ENCODE peak calls at places on chromosomes 4 and X, in six cellular contexts. O is stimulated activated CD4-positive, alpha-beta T cell treated with anti-CD3 and anti-CD28 coated beads, Interleukin-4, amount 100 ng/mL, for 4 hours; P is activated CD4-positive, alpha-beta T cell treated with anti-CD3 and anti-CD28 coated beads, Interleukin-2, amount 10 ng/mL, durations not matched to agents 7 days and 5 days; N is fibroblast of the aortic adventitia; Z is lung; I is naive thymus-derived CD4-positive, alpha-beta T cell. E is an unnamed sample.
A peak's percentile ranks its signal among the peaks of the same experiment; 100 is the strongest.

GRCh38 chr4:13990596-13991589 is 363.4 kb upstream of the BOD1L1 start:
- DNase-seq in N (peak; percentile 40), I (no peak), P (no peak), O (no peak), Z (no peak), E (no peak)

GRCh38 chr4:72896515-72896914 is 173.0 kb downstream of the COX18 start:
- DNase-seq in N (peak; percentile 96), P (no peak), Z (no peak), I (no peak), O (no peak), E (no peak)

GRCh38 chr4:76989391-76990061 is 40.0 kb downstream of the SEPTIN11 start:
- DNase-seq in Z (no peak), O (peak; percentile 40), N (no peak), P (peak; percentile 69), I (peak; percentile 83), E (no peak)

GRCh38 chrX:31297881-31298280 is 226.0 kb upstream of the FTHL17 start:
- DNase-seq in O (no peak), P (no peak), I (no peak), N (no peak), Z (no peak), E (no peak)

GRCh38 chrX:45598841-45599240 is 398.2 kb upstream of the DIPK2B start:
- DNase-seq in I (no peak), Z (no peak), P (no peak), N (peak; percentile 46), O (no peak), E (no peak)

GRCh38 chrX:7119927-7120577 is 27.5 kb upstream of the STS start:
- DNase-seq in I (no peak), P (no peak), O (no peak), N (no peak), Z (no peak), E (no peak)

GRCh38 chr4:162497564-162498167 is 333.9 kb upstream of the FSTL5 start:
- DNase-seq in N (peak; percentile 61), O (no peak), I (peak; percentile 43), Z (no peak), P (peak; percentile 28), E (peak; percentile 24)

GRCh38 chr4:17347445-17347844 is 164.4 kb downstream of the QDPR start:
- DNase-seq in P (peak; percentile 51), N (peak; percentile 65), O (peak; percentile 27), I (peak; percentile 34), Z (no peak), E (peak; percentile 40)

GRCh38 chr4:1310796-1311715 is 21.4 kb downstream of the MAEA start:
- DNase-seq in Z (no peak), I (no peak), P (peak; percentile 25), N (no peak), O (no peak), E (no peak)

GRCh38 chr4:80219301-80220025 is 22.2 kb downstream of the PRDM8 start:
- DNase-seq in Z (no peak), I (no peak), O (no peak), N (peak; percentile 56), P (no peak), E (no peak)

GRCh38 chrX:37854148-37854547 is 6.8 kb upstream of the DYNLT3 start:
- DNase-seq in O (no peak), I (no peak), P (no peak), Z (no peak), N (no peak), E (no peak)

GRCh38 chr4:128958194-128958593 is 135.1 kb downstream of the SCLT1 start:
- DNase-seq in Z (no peak), O (no peak), P (no peak), N (no peak), I (peak; percentile 0), E (no peak)

GRCh38 chr4:1277667-1278335 is 11.9 kb upstream of the MAEA start:
- DNase-seq in O (no peak), I (no peak), N (no peak), P (peak; percentile 20), Z (no peak), E (no peak)

GRCh38 chr4:38004062-38004461 is 43.9 kb downstream of the PTTG2 start:
- DNase-seq in N (peak; percentile 29), O (no peak), I (no peak), P (no peak), Z (no peak), E (no peak)

GRCh38 chr4:153115322-153116100 is 88.7 kb upstream of the TRIM2 start:
- DNase-seq in O (peak; percentile 78), Z (peak; percentile 39), P (peak; percentile 90), I (peak; percentile 92), N (peak; percentile 64), E (peak; percentile 38)

GRCh38 chr4:72817012-72817411 is 248.0 kb upstream of the ADAMTS3 start:
- DNase-seq in O (no peak), I (no peak), N (peak; percentile 59), Z (no peak), P (no peak), E (no peak)

GRCh38 chr4:77172336-77172735 is 15.3 kb downstream of the CCNG2 start:
- DNase-seq in N (peak; percentile 78), Z (no peak), I (no peak), O (no peak), P (no peak), E (no peak)

GRCh38 chrX:140503230-140503585 is 1.7 kb downstream of the SOX3 start:
- DNase-seq in Z (no peak), O (no peak), N (no peak), P (no peak), I (no peak), E (no peak)

GRCh38 chr4:47442980-47443379 is 20.5 kb downstream of the COMMD8 start:
- DNase-seq in P (no peak), Z (no peak), O (no peak), N (no peak), I (no peak), E (no peak)

GRCh38 chr4:110068248-110068647 is 130.2 kb downstream of the ELOVL6 start:
- DNase-seq in O (no peak), I (no peak), P (no peak), N (no peak), Z (no peak), E (no peak)

GRCh38 chr4:4170596-4171150 is 56.1 kb downstream of the OTOP1 start:
- DNase-seq in Z (no peak), I (no peak), O (no peak), N (no peak), P (no peak), E (no peak)

GRCh38 chrX:19212037-19212436 is 89.8 kb upstream of the ADGRG2 start:
- DNase-seq in Z (no peak), I (no peak), O (no peak), N (no peak), P (no peak), E (no peak)

GRCh38 chrX:69991685-69992084 is 58.1 kb downstream of the AWAT2 start:
- DNase-seq in O (no peak), P (no peak), N (no peak), Z (no peak), I (no peak), E (no peak)

GRCh38 chrX:71911023-71911730 is 532 bp downstream of the NHSL2 start:
- DNase-seq in I (peak; percentile 14), Z (no peak), O (peak; percentile 15), P (peak; percentile 6), N (no peak), E (no peak)

GRCh38 chr4:647481-647880 is 22.1 kb downstream of the PDE6B start:
- DNase-seq in N (no peak), Z (no peak), I (no peak), P (no peak), O (no peak), E (no peak)

GRCh38 chr4:138672393-138672976 is 343.1 kb upstream of the NOCT start:
- DNase-seq in P (no peak), O (no peak), I (no peak), Z (no peak), N (no peak), E (no peak)

GRCh38 chrX:138885886-138886285 is 174.4 kb upstream of the FGF13 start:
- DNase-seq in N (peak; percentile 54), Z (no peak), P (no peak), O (no peak), I (no peak), E (no peak)

GRCh38 chrX:11351375-11352295 is 58.4 kb downstream of the AMELX start:
- DNase-seq in O (no peak), N (peak; percentile 72), Z (no peak), I (no peak), P (no peak), E (no peak)

GRCh38 chr4:87353592-87353991 is 30.9 kb upstream of the HSD17B13 start:
- DNase-seq in N (peak; percentile 85), I (peak; percentile 41), O (peak; percentile 1), P (peak; percentile 65), Z (peak; percentile 43), E (peak; percentile 67)

GRCh38 chr4:44632733-44633132 is 18.7 kb downstream of the YIPF7 start:
- DNase-seq in Z (no peak), P (no peak), I (no peak), O (no peak), N (no peak), E (no peak)

GRCh38 chrX:70508296-70508911 is 63.8 kb downstream of the DLG3 start:
- DNase-seq in I (no peak), O (no peak), N (peak; percentile 2), P (no peak), Z (no peak), E (peak; percentile 55)

GRCh38 chr4:55568905-55569504 is 22.3 kb upstream of the CLOCK start:
- DNase-seq in Z (no peak), I (no peak), N (no peak), P (no peak), O (no peak), E (no peak)

GRCh38 chrX:155745792-155746191 is 133.0 kb upstream of the TMLHE start:
- DNase-seq in O (no peak), I (no peak), N (peak; percentile 47), Z (no peak), P (no peak), E (peak; percentile 41)

E was measured in endothelial cell of umbilical vein.